ENCODE peak calls at places on chromosomes 13 and 19, in four cellular contexts. T is esophagus squamous epithelium, O is IMR-90, P is uterus. L is an unnamed sample.

GRCh38 chr19:660793-661426 is 2.1 kb downstream of the RNF126 start:
- DNase-seq in T (no peak), P (no peak), O (no peak), L (no peak)

GRCh38 chr19:43767316-43767715 is 12.6 kb upstream of the SMG9 start:
- DNase-seq in O (no peak), P (no peak), T (no peak), L (no peak)

GRCh38 chr19:38030681-38031422 is 123.8 kb downstream of the SIPA1L3 start:
- DNase-seq in T (no peak), P (no peak), O (no peak), L (no peak)

GRCh38 chr19:52494518-52494917 is 33.0 kb upstream of the ZNF808 start:
- DNase-seq in O (peak; percentile 2), T (no peak), P (no peak), L (no peak)

GRCh38 chr19:45406957-45407375 is 522 bp downstream of the POLR1G start:
- DNase-seq in P (no peak), O (no peak), T (no peak), L (no peak)

GRCh38 chr13:54975676-54976075 is 1947.1 kb downstream of the OLFM4 start:
- DNase-seq in P (no peak), T (no peak), O (no peak), L (no peak)

GRCh38 chr19:53872762-53873161 is 5.1 kb downstream of the MYADM start:
- DNase-seq in T (no peak), O (no peak), P (no peak), L (no peak)

GRCh38 chr19:46487802-46488445 is 7.7 kb downstream of the PNMA8B start:
- DNase-seq in P (peak; percentile 82), O (peak; percentile 63), T (no peak), L (peak; percentile 86)

GRCh38 chr13:41111454-41111853 is 21.1 kb downstream of the KBTBD6 start:
- DNase-seq in O (peak; percentile 52), T (no peak), P (peak; percentile 33), L (peak; percentile 52)

GRCh38 chr19:18049390-18049789 is 37.3 kb downstream of the IL12RB1 start:
- DNase-seq in P (peak; percentile 82), T (no peak), O (peak; percentile 25), L (peak; percentile 81)

GRCh38 chr13:45951724-45952123 is 100.2 kb upstream of the SIAH3 start:
- DNase-seq in P (no peak), T (no peak), O (peak; percentile 20), L (no peak)

GRCh38 chr19:39128511-39129079 is 3.0 kb downstream of the PAK4 start:
- DNase-seq in O (no peak), T (no peak), P (no peak), L (no peak)

GRCh38 chr19:11295180-11295579 is 780 bp upstream of the TSPAN16 start:
- DNase-seq in P (no peak), O (no peak), T (no peak), L (no peak)

GRCh38 chr13:93847162-93847561 is 620.6 kb downstream of the GPC6 start:
- DNase-seq in T (no peak), O (peak; percentile 93), P (no peak), L (no peak)

GRCh38 chr19:2176336-2176994 is 12.7 kb downstream of the DOT1L start:
- DNase-seq in O (no peak), T (no peak), P (no peak), L (peak; percentile 75)

GRCh38 chr13:109123971-109124370 is 494.6 kb downstream of the MYO16 start:
- DNase-seq in T (no peak), P (no peak), O (no peak), L (no peak)

GRCh38 chr19:45037393-45038169 is 1.3 kb upstream of the CLASRP start:
- DNase-seq in O (no peak), T (no peak), P (no peak), L (no peak)

GRCh38 chr19:44603201-44603945 is 10.0 kb upstream of the IGSF23 start:
- DNase-seq in T (no peak), P (peak; percentile 27), O (peak; percentile 99), L (peak; percentile 28)

GRCh38 chr19:44498988-44499387 is 1.3 kb downstream of the ZNF180 start:
- DNase-seq in T (no peak), O (no peak), P (no peak), L (no peak)

GRCh38 chr13:24613755-24614154 is 66.5 kb upstream of the ATP12A start:
- DNase-seq in T (no peak), P (no peak), O (no peak), L (no peak)

GRCh38 chr13:48040059-48040458 is 2.5 kb downstream of the NUDT15 start:
- DNase-seq in T (no peak), P (no peak), O (no peak), L (no peak)

GRCh38 chr13:32228330-32229041 is 86.7 kb downstream of the ZAR1L start:
- DNase-seq in T (no peak), P (no peak), O (peak; percentile 84), L (no peak)

GRCh38 chr19:16566161-16566560 is 6.1 kb downstream of the SLC35E1 start:
- DNase-seq in P (no peak), T (no peak), O (no peak), L (no peak)

GRCh38 chr13:67950594-67950993 is 720.5 kb upstream of the PCDH9 start:
- DNase-seq in P (no peak), T (no peak), O (no peak), L (no peak)

GRCh38 chr13:108463365-108463764 is 166.0 kb upstream of the MYO16 start:
- DNase-seq in T (no peak), P (no peak), O (peak; percentile 94), L (no peak)

GRCh38 chr19:18418034-18418724 is 1.0 kb upstream of the SSBP4 start:
- DNase-seq in P (no peak), T (no peak), O (no peak), L (no peak)

GRCh38 chr19:49150106-49150943 is 4.9 kb downstream of the HRC start:
- DNase-seq in T (no peak), O (peak; percentile 65), P (peak; percentile 75), L (peak; percentile 92)

GRCh38 chr19:42420055-42420544 is 7.1 kb downstream of the LIPE start:
- DNase-seq in O (peak; percentile 78), P (no peak), T (no peak), L (peak; percentile 60)

GRCh38 chr19:40283414-40284250 is 1.5 kb downstream of the AKT2 start:
- DNase-seq in O (peak; percentile 19), T (no peak), P (no peak), L (peak; percentile 55)

GRCh38 chr19:21463449-21464105 is 41.8 kb upstream of the ZNF429 start:
- DNase-seq in O (no peak), T (no peak), P (no peak), L (peak; percentile 77)

GRCh38 chr13:113939905-113940339 is 34.0 kb downstream of the C13orf46 start:
- DNase-seq in T (no peak), O (no peak), P (no peak), L (no peak)

GRCh38 chr19:54606891-54607781 is 13.7 kb downstream of the LILRA1 start:
- DNase-seq in P (no peak), T (no peak), O (no peak), L (peak; percentile 27)

GRCh38 chr19:12792853-12793289 is 1.6 kb downstream of the JUNB start:
- DNase-seq in P (no peak), T (no peak), O (no peak), L (no peak)
- TF ChIP-seq POLR2A in P (no peak), T (peak; percentile 5), O (no peak), L (no peak)

GRCh38 chr19:36833430-36833829 is 4.8 kb downstream of the ZNF790 start:
- DNase-seq in T (no peak), P (no peak), O (no peak), L (no peak)
- H3K9me3 ChIP-seq in T (peaks cover 11% of the 10 kb centered on the region), P (peaks cover 5% of the 10 kb centered on the region), O (peaks cover 52% of the 10 kb centered on the region), L (peaks cover 4% of the 10 kb centered on the region)

DNA sequence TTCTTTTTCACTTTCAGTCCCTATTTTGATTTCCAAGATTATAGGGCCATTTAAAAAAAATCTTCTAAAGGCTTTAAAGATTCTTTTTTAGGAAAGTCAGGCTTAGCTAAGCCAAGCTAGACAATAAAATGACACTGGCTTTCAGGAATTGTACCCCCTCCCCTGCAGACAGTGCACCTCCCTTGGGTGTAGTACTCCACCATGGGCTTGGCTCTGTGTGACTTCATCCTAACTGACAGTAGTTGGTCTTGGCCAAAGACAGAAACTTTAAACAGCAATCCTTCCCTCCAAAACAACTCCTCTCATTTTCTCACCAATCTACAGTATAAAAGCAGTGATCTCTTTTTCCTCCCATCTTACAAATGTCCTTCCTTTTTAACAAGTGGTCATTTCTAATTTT is 283.0 kb downstream of the DNAJC15 start:
- DNase-seq in T (no peak), O (no peak), P (no peak), L (no peak)
- H3K27ac ChIP-seq in T (no peak overlapping the region), O (no peak overlapping the region), P (peak overlapping the region; percentile 58), L (no peak overlapping the region)

GRCh38 chr13:99302637-99303505 is 4.3 kb downstream of the GPR183 start:
- DNase-seq in T (no peak), O (no peak), P (no peak), L (no peak)
- TF ChIP-seq POLR2A in T (no peak), O (no peak), P (no peak), L (no peak)

GRCh38 chr19:4057913-4058695 is 8.6 kb downstream of the ZBTB7A start:
- DNase-seq in O (peak; percentile 85), T (no peak), P (peak; percentile 94), L (peak; percentile 97)
- H3K9me3 ChIP-seq in O (no peaks in the 10 kb centered on the region), T (no peaks in the 10 kb centered on the region), P (no peaks in the 10 kb centered on the region), L (no peaks in the 10 kb centered on the region)

GRCh38 chr13:98174995-98175394 is 2.1 kb downstream of the RNF113B start:
- DNase-seq in O (peak; percentile 31), P (no peak), T (no peak), L (no peak)
- H3K27ac ChIP-seq in O (peak overlapping the region; percentile 87), P (no peak overlapping the region), T (no peak overlapping the region), L (peak overlapping the region; percentile 95)

GRCh38 chr19:8835446-8835845 is 3.3 kb downstream of the MBD3L1 start:
- DNase-seq in O (no peak), T (no peak), P (no peak), L (no peak)
- TF ChIP-seq POLR2A in O (no peak), T (no peak), P (no peak), L (no peak)

GRCh38 chr19:19719798-19720197 is 13.1 kb downstream of the ZNF14 start:
- DNase-seq in T (no peak), P (no peak), O (no peak), L (no peak)
- H3K9me3 ChIP-seq in T (peaks cover 10% of the 10 kb centered on the region), P (peaks cover 3% of the 10 kb centered on the region), O (peaks cover 54% of the 10 kb centered on the region), L (peaks cover 6% of the 10 kb centered on the region)